ENCODE peak calls at places on chromosomes 2 and 18, in four cellular contexts. P is endothelial cell of umbilical vein, O is body of pancreas, V is GM13977. Z is an unnamed sample.

GRCh38 chr2:26186371-26186770 is 13.5 kb downstream of the GAREM2 start:
- DNase-seq in V (peak; percentile 25), P (no peak), O (no peak), Z (no peak)

GRCh38 chr2:215529271-215529670 is 93.4 kb upstream of the FN1 start:
- DNase-seq in V (no peak), O (no peak), P (peak; percentile 69), Z (no peak)

GRCh38 chr18:22168360-22168921 is 948 bp upstream of the GATA6 start:
- DNase-seq in V (peak; percentile 45), O (peak; percentile 59), P (peak; percentile 55), Z (no peak)

GRCh38 chr2:160175169-160176130 is 24.6 kb downstream of the ITGB6 start:
- DNase-seq in O (no peak), P (no peak), V (no peak), Z (no peak)

GRCh38 chr18:79681484-79682387 is 2.1 kb downstream of the CTDP1 start:
- DNase-seq in O (no peak), V (no peak), P (no peak), Z (no peak)

GRCh38 chr18:36297419-36298112 is at the start of gene FHOD3:
- DNase-seq in O (peak; percentile 60), V (peak; percentile 92), P (peak; percentile 23), Z (peak; percentile 33)

GRCh38 chr2:1480671-1481076 is 67.4 kb downstream of the TPO start:
- DNase-seq in P (no peak), V (no peak), O (no peak), Z (no peak)

GRCh38 chr2:149747456-149747855 is 159.9 kb upstream of the MMADHC start:
- DNase-seq in V (no peak), O (no peak), P (peak; percentile 45), Z (no peak)

GRCh38 chr18:10660485-10660884 is 134.7 kb downstream of the NAPG start:
- DNase-seq in P (no peak), V (no peak), O (no peak), Z (no peak)

GRCh38 chr2:18719978-18720775 is 130.8 kb upstream of the NT5C1B start:
- DNase-seq in O (no peak), P (peak; percentile 52), V (no peak), Z (no peak)

GRCh38 chr2:44291281-44292248 is 16.3 kb downstream of the SLC3A1 start:
- DNase-seq in P (peak; percentile 67), V (no peak), O (peak; percentile 84), Z (no peak)

GRCh38 chr2:74004212-74005182 is 19.8 kb downstream of the TET3 start:
- DNase-seq in V (no peak), O (no peak), P (no peak), Z (no peak)

GRCh38 chr2:41703123-41703522 is 344.7 kb upstream of the PKDCC start:
- DNase-seq in P (no peak), V (no peak), O (no peak), Z (no peak)

DNA sequence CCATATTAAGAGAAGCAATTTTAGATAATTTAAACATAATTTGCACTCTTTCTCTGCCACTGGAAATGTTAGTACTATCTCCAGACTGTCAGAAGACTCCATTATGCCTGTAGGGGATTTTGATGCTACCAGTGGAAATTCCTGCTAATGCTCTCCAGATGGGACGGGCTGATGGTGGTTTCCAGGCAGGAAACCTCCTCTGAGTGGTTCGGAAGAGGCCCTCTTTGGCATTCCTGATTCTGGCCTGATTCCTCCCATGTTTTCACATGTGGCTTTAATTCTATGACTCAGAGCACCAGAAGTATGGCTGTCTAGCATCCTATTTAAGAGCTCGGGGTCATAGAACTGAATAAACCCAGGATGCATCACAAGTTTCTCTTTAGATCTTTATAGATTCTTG is 70.9 kb upstream of the ST6GAL2 start:
- DNase-seq in V (no peak), P (no peak), O (no peak), Z (no peak)
- TF ChIP-seq CTCF in V (no peak), P (no peak), O (no peak), Z (no peak)

GRCh38 chr2:190190507-190190906 is 128.0 kb upstream of the MSTN start:
- DNase-seq in O (no peak), V (no peak), P (no peak), Z (no peak)
- TF ChIP-seq CTCF in O (no peak), V (no peak), P (no peak), Z (no peak)

DNA sequence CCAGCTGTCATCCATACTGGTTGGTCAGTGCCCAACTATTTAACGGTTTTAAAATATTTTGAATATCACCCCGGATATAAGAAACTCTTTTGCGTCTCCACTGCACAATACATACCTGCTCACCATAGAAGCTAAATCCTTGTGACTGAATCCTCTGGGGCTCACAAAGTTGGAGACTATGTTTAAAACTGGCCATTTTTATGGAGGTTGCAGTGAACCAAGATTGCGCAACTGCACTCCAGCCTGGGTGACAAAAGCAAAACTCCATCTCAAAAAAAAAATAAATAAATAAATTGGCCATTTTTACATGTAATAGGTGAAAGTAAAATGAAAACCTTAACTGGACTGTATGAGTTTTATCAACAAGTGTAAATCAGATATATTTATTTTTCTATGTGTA is 55.6 kb upstream of the TMEM17 start:
- DNase-seq in P (no peak), V (no peak), O (no peak), Z (no peak)
- TF ChIP-seq CTCF in P (no peak), V (no peak), O (no peak), Z (no peak)

GRCh38 chr2:241291977-241292376 is 23.5 kb downstream of the HDLBP start:
- DNase-seq in O (no peak), P (no peak), V (no peak), Z (no peak)

GRCh38 chr2:241288489-241288888 is 27.0 kb downstream of the HDLBP start:
- DNase-seq in O (no peak), V (no peak), P (no peak), Z (no peak)

GRCh38 chr2:241289053-241289452 is 26.4 kb downstream of the HDLBP start:
- DNase-seq in V (no peak), P (no peak), O (no peak), Z (no peak)

GRCh38 chr2:241291152-241291551 is 24.3 kb downstream of the HDLBP start:
- DNase-seq in O (no peak), V (no peak), P (no peak), Z (no peak)

GRCh38 chr2:241289597-241289996 is 25.9 kb downstream of the HDLBP start:
- DNase-seq in P (no peak), V (no peak), O (no peak), Z (no peak)
- TF ChIP-seq CTCF in P (no peak), V (peak; percentile 7), O (peak; percentile 7), Z (no peak)

GRCh38 chr2:121625953-121626352 is 23.3 kb downstream of the CLASP1 start:
- DNase-seq in O (no peak), P (no peak), V (no peak), Z (no peak)

GRCh38 chr2:121627525-121628050 is 21.7 kb downstream of the CLASP1 start:
- DNase-seq in P (no peak), O (no peak), V (no peak), Z (no peak)

DNA sequence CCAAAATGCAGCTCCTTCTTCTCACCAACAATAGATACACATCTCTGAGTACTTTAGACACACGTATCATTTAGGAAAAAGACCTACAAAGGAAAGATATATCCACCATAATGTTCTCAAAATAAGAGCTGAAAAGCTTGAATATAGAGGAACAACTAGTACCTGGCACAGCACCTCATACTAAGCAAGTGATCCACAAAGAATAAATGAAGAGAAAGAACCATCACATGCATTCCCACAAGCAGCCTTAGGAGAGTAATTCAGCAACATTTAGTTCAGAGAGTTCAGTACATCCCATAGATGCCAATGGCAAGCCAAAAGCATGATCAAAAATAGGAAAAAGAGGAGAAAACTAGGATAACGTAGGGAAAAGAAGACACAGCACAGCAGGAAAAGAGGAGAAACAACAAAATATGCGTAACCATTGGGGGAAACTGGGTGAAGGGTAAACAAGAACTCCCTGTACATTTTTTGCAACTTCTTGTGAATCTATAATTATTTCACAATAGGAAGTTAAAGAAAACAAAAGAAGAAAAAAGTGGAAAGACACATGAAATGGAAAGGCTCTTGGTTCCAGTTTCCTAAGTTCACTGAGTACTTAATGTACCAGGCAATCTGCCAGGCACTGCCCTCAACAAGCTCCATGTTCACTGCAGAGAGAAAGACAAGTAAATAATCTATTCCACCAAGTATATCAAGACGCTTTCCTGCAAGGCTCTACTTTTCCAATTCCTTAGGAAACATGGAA is 22.3 kb downstream of the CLASP1 start:
- DNase-seq in O (peak; percentile 65), V (no peak), P (peak; percentile 51), Z (no peak)
- TF ChIP-seq CTCF in O (no peak), V (no peak), P (no peak), Z (no peak)

DNA sequence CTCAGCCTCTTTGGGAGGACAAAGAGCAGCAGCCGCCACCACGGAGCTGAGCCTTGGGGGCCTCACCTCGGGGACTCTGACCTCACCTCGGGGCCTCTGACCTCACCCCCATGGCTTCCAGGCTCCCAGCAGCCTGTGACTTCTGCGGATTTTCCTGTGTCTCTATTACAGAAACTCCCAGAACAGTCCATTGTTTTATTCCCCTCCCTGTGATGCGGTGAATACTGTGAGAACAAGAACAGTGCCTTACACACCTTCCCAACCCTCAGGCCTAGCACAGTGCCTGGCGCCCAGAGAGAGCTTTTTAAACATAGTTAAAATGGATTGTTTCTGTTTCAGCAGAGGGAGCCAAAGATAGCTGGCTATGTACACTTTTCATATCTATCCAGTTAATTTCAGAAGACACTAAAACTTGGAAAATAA is 63.7 kb downstream of the MBP start:
- DNase-seq in O (no peak), V (no peak), P (no peak), Z (no peak)
- TF ChIP-seq CTCF in O (peak; percentile 4), V (peak; percentile 12), P (no peak), Z (no peak)

GRCh38 chr2:204026294-204026693 is 89.7 kb downstream of the ICOS start:
- DNase-seq in O (no peak), V (no peak), P (no peak), Z (no peak)
- TF ChIP-seq CTCF in O (no peak), V (peak; percentile 39), P (peak; percentile 11), Z (no peak)

DNA sequence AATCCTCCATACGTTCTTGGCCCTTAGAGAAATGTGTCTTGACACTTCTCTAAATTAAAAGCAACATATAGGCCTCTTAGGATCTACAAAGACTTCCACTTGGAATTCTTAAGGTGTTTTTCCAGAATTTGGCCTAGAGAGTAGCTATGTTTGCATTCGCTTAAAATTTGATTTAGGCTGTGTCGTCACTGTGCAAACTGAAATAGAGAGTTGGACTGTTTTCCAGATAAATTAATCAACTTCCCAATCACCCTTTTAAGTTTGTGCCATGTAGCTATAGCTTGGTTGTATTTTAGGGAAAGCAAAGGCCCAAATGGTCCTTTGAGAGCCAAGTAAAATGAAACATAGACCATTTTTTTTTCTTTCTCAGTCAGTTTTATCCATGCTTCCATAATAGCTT is 128.6 kb upstream of the RASGRP3 start:
- DNase-seq in P (no peak), O (no peak), V (no peak), Z (no peak)
- TF ChIP-seq CTCF in P (no peak), O (no peak), V (no peak), Z (no peak)

Z was measured in activated B cell treated with CpG ODN at 0.5 μM for 24 hours.